ENCODE peak calls at places on chromosomes 16 and 17, in five cellular contexts. E is keratinocyte, O is gastrocnemius medialis, G is suprapubic skin, A is mucosa of descending colon. X is an unnamed sample.

GRCh38 chr17:78180508-78180907 is 6.3 kb downstream of the TK1 start:
- DNase-seq in O (no peak), G (no peak), A (no peak), E (no peak), X (no peak)

GRCh38 chr17:77332034-77332971 is 191.5 kb downstream of the SEC14L1 start:
- DNase-seq in A (peak; percentile 25), O (no peak), G (peak; percentile 36), E (no peak), X (no peak)

GRCh38 chr17:42698736-42699414 is 16.5 kb downstream of the CNTNAP1 start:
- DNase-seq in G (peak; percentile 56), O (no peak), E (no peak), A (peak; percentile 17), X (no peak)

GRCh38 chr17:2017274-2017941 is 7.7 kb downstream of the RTN4RL1 start:
- DNase-seq in O (no peak), G (no peak), E (no peak), A (no peak), X (no peak)

GRCh38 chr17:43641416-43641815 is 20.3 kb downstream of the MEOX1 start:
- DNase-seq in A (no peak), E (no peak), O (no peak), G (no peak), X (no peak)

GRCh38 chr16:1884155-1884760 is 12.3 kb upstream of the MEIOB start:
- DNase-seq in O (no peak), G (no peak), A (peak; percentile 83), E (no peak), X (no peak)

GRCh38 chr17:36459045-36459444 is 27.4 kb upstream of the ZNHIT3 start:
- DNase-seq in E (no peak), O (no peak), G (no peak), A (no peak), X (no peak)

GRCh38 chr16:68750243-68750642 is 13.2 kb downstream of the CDH1 start:
- DNase-seq in A (no peak), G (no peak), E (no peak), O (no peak), X (no peak)

GRCh38 chr17:60665602-60666001 is 12.0 kb upstream of the BCAS3 start:
- DNase-seq in E (no peak), A (no peak), G (no peak), O (no peak), X (no peak)

DNA sequence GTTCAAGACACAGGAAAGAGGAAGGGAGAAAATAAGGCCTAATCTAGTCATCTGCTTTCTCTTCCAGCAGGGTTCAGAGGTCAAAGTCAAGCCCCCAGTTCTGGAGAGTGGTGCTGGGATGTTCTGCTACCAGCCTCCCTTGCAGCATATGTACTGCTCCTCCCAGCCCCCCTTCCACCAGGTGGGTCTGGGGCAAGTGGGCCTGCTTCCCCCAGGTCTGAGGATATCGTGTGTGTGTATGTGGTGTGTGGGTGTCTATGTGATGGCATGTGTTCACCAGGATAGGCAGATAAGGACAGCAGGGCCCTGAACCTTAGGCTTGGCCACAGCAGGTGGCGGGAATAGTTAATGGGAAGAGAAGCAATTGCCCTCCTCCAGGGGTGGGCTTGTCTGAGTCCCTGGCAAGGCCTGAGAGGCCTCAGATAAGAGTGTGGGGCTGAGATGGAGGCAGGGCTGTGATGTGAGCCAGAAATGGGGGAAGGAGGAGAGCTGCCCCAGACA is 21.1 kb downstream of the FOXN1 start:
- DNase-seq in G (no peak), O (no peak), A (no peak), E (no peak), X (no peak)
- H3K4me1 ChIP-seq in G (peaks cover 64% of the 10 kb centered on the region), O (no peaks in the 10 kb centered on the region), A (peaks cover 23% of the 10 kb centered on the region), E (peaks cover 17% of the 10 kb centered on the region), X (peaks cover 23% of the 10 kb centered on the region)

GRCh38 chr17:48588519-48588918 is 1.5 kb downstream of the HOXB3 start:
- DNase-seq in A (no peak), O (no peak), E (no peak), G (no peak), X (no peak)
- H3K4me1 ChIP-seq in A (peaks cover 48% of the 10 kb centered on the region), O (peaks cover 9% of the 10 kb centered on the region), E (peaks cover 16% of the 10 kb centered on the region), G (peaks cover 52% of the 10 kb centered on the region), X (peaks cover 13% of the 10 kb centered on the region)

GRCh38 chr16:84811529-84811928 is 8.3 kb upstream of the CRISPLD2 start:
- DNase-seq in A (no peak), G (no peak), E (no peak), O (no peak), X (no peak)

GRCh38 chr16:84815446-84815845 is 4.3 kb upstream of the CRISPLD2 start:
- DNase-seq in O (no peak), G (no peak), A (no peak), E (no peak), X (no peak)

GRCh38 chr16:84810518-84811273 is 9.1 kb upstream of the CRISPLD2 start:
- DNase-seq in E (no peak), O (no peak), A (no peak), G (no peak), X (no peak)

GRCh38 chr16:84816023-84816422 is 3.8 kb upstream of the CRISPLD2 start:
- DNase-seq in E (no peak), G (no peak), A (no peak), O (no peak), X (no peak)

DNA sequence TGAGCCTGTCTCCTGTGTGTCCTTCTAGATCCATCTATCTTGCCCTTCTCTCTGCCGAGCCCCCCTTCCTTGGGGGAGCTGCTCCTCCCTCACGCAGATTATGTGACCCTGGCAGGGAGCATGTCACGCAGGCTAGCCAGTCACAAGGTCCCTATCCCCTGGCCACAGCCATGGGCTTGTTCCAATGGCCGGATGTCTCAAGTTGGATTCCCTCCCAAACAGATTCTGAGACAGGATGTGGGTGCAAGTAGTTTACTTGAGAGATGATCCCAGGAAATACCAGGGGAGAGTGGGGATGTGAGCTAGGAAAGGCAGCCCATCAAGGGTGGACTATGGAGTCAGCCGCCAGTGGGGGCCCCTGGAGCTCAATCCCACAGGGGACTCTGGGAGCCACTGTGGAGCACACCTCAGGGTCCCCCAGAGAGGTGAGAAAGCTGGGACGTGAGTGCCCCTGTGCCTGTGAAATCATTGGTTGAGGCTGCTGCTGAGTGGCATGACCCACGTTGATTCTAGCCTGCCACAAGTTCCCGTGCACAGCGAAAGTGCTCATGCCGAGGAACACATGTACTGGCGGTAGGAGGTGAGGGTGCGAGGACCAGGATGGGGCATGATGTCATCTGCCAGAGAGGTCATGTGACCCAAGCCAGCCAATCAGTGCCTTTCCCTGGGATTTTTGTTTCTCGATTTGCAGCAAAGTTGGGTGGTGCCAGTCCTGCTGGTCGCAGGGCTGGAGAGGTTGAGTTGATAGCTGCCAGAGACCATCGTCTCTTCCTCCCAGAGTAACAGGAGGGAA is 6.4 kb upstream of the CRISPLD2 start:
- DNase-seq in A (no peak), O (no peak), G (no peak), E (no peak), X (no peak)
- H3K4me1 ChIP-seq in A (no peaks in the 10 kb centered on the region), O (no peaks in the 10 kb centered on the region), G (peaks cover 2% of the 10 kb centered on the region), E (no peaks in the 10 kb centered on the region), X (no peaks in the 10 kb centered on the region)

GRCh38 chr17:32771396-32771795 is 105.5 kb downstream of the MYO1D start:
- DNase-seq in E (no peak), G (no peak), O (no peak), A (no peak), X (no peak)
- H3K4me1 ChIP-seq in E (no peaks in the 10 kb centered on the region), G (no peaks in the 10 kb centered on the region), O (no peaks in the 10 kb centered on the region), A (peaks cover 6% of the 10 kb centered on the region), X (no peaks in the 10 kb centered on the region)

GRCh38 chr17:59424331-59424730 is 92.9 kb downstream of the YPEL2 start:
- DNase-seq in O (no peak), A (no peak), E (no peak), G (no peak), X (no peak)
- H3K4me1 ChIP-seq in O (peaks cover 81% of the 10 kb centered on the region), A (no peaks in the 10 kb centered on the region), E (peaks cover 3% of the 10 kb centered on the region), G (peaks cover 41% of the 10 kb centered on the region), X (peaks cover 73% of the 10 kb centered on the region)

GRCh38 chr17:29588561-29589411 is 662 bp downstream of the GIT1 start:
- DNase-seq in O (no peak), G (no peak), A (peak; percentile 45), E (no peak), X (no peak)
- H3K4me1 ChIP-seq in O (peaks cover 74% of the 10 kb centered on the region), G (peaks cover 88% of the 10 kb centered on the region), A (peaks cover 42% of the 10 kb centered on the region), E (peaks cover 74% of the 10 kb centered on the region), X (peaks cover 73% of the 10 kb centered on the region)